ENCODE peak calls at places on chromosomes 7 and 10, in five cellular contexts. One of them, this sample, is unnamed.

GRCh38 chr10:69087600-69088470 is at the start of gene SRGN:
- DNase-seq in HepG2: no peak
- DNase-seq in aorta: no peak
- DNase-seq in brain microvascular endothelial cell: peak; percentile 95
- DNase-seq in psoas muscle: peak; percentile 58
- DNase-seq in this sample: peak; percentile 51

GRCh38 chr10:109018892-109019507 is 904.3 kb downstream of the XPNPEP1 start:
- DNase-seq in brain microvascular endothelial cell: no peak
- DNase-seq in psoas muscle: no peak
- DNase-seq in HepG2: no peak
- DNase-seq in aorta: no peak
- DNase-seq in this sample: no peak

GRCh38 chr7:99559276-99559915 is 954 bp downstream of the ZNF655 start:
- DNase-seq in brain microvascular endothelial cell: no peak
- DNase-seq in aorta: no peak
- DNase-seq in HepG2: no peak
- DNase-seq in psoas muscle: no peak
- DNase-seq in this sample: no peak

GRCh38 chr10:130746311-130746710 is 565.2 kb downstream of the TCERG1L start:
- DNase-seq in HepG2: no peak
- DNase-seq in aorta: peak; percentile 14
- DNase-seq in psoas muscle: peak; percentile 23
- DNase-seq in brain microvascular endothelial cell: no peak
- DNase-seq in this sample: no peak

GRCh38 chr10:128296608-128297007 is 170.4 kb upstream of the MKI67 start:
- DNase-seq in HepG2: no peak
- DNase-seq in psoas muscle: no peak
- DNase-seq in brain microvascular endothelial cell: no peak
- DNase-seq in aorta: no peak
- DNase-seq in this sample: no peak

GRCh38 chr10:3889961-3890522 is 105.0 kb upstream of the KLF6 start:
- DNase-seq in psoas muscle: no peak
- DNase-seq in brain microvascular endothelial cell: peak; percentile 93
- DNase-seq in HepG2: peak; percentile 99
- DNase-seq in aorta: no peak
- DNase-seq in this sample: peak; percentile 23

GRCh38 chr10:63520463-63521388 is 475 bp upstream of the REEP3 start:
- DNase-seq in psoas muscle: peak; percentile 85
- DNase-seq in HepG2: peak; percentile 51
- DNase-seq in brain microvascular endothelial cell: peak; percentile 22
- DNase-seq in aorta: peak; percentile 90
- DNase-seq in this sample: peak; percentile 77

GRCh38 chr10:12700557-12700874 is 301.0 kb downstream of the CCDC3 start:
- DNase-seq in psoas muscle: no peak
- DNase-seq in aorta: no peak
- DNase-seq in HepG2: peak; percentile 61
- DNase-seq in brain microvascular endothelial cell: no peak
- DNase-seq in this sample: no peak

GRCh38 chr7:152904698-152905097 is 145.1 kb downstream of the ACTR3B start:
- DNase-seq in psoas muscle: no peak
- DNase-seq in aorta: peak; percentile 38
- DNase-seq in brain microvascular endothelial cell: no peak
- DNase-seq in HepG2: no peak
- DNase-seq in this sample: no peak

GRCh38 chr10:62688971-62689700 is 115.4 kb upstream of the ADO start:
- DNase-seq in HepG2: no peak
- DNase-seq in aorta: no peak
- DNase-seq in brain microvascular endothelial cell: no peak
- DNase-seq in psoas muscle: no peak
- DNase-seq in this sample: no peak

GRCh38 chr7:31488562-31489203 is 25.2 kb upstream of the ITPRID1 start:
- DNase-seq in aorta: no peak
- DNase-seq in HepG2: peak; percentile 31
- DNase-seq in brain microvascular endothelial cell: no peak
- DNase-seq in psoas muscle: no peak
- DNase-seq in this sample: peak; percentile 55

GRCh38 chr10:97149065-97149680 is 36.6 kb downstream of the SLIT1 start:
- DNase-seq in brain microvascular endothelial cell: no peak
- DNase-seq in psoas muscle: no peak
- DNase-seq in aorta: no peak
- DNase-seq in HepG2: no peak
- DNase-seq in this sample: no peak

GRCh38 chr10:43407148-43407575 is 1.8 kb downstream of the HNRNPF start:
- DNase-seq in aorta: peak; percentile 89
- DNase-seq in brain microvascular endothelial cell: peak; percentile 40
- DNase-seq in psoas muscle: peak; percentile 78
- DNase-seq in HepG2: no peak
- DNase-seq in this sample: peak; percentile 50

GRCh38 chr10:97894092-97894491 is 44.4 kb downstream of the GOLGA7B start:
- DNase-seq in brain microvascular endothelial cell: no peak
- DNase-seq in psoas muscle: no peak
- DNase-seq in HepG2: no peak
- DNase-seq in aorta: no peak
- DNase-seq in this sample: no peak

GRCh38 chr7:133284092-133284491 is 31.2 kb downstream of the EXOC4 start:
- DNase-seq in HepG2: no peak
- DNase-seq in brain microvascular endothelial cell: no peak
- DNase-seq in psoas muscle: no peak
- DNase-seq in aorta: no peak
- DNase-seq in this sample: no peak

GRCh38 chr7:147547252-147547897 is 1043.2 kb upstream of the C7orf33 start:
- DNase-seq in brain microvascular endothelial cell: no peak
- DNase-seq in aorta: no peak
- DNase-seq in psoas muscle: no peak
- DNase-seq in HepG2: peak; percentile 10
- DNase-seq in this sample: peak; percentile 5

GRCh38 chr10:17116193-17116592 is 13.4 kb downstream of the CUBN start:
- DNase-seq in HepG2: no peak
- DNase-seq in aorta: no peak
- DNase-seq in brain microvascular endothelial cell: no peak
- DNase-seq in psoas muscle: no peak
- DNase-seq in this sample: no peak

GRCh38 chr7:1555813-1556540 is at the start of gene TMEM184A:
- DNase-seq in aorta: no peak
- DNase-seq in HepG2: peak; percentile 89
- DNase-seq in psoas muscle: peak; percentile 86
- DNase-seq in brain microvascular endothelial cell: no peak
- DNase-seq in this sample: peak; percentile 25

GRCh38 chr10:77834540-77834939 is 92.0 kb downstream of the DLG5 start:
- DNase-seq in aorta: no peak
- DNase-seq in psoas muscle: peak; percentile 32
- DNase-seq in HepG2: no peak
- DNase-seq in brain microvascular endothelial cell: no peak
- DNase-seq in this sample: no peak

GRCh38 chr7:67805921-67806471 is 809.4 kb downstream of the TYW1 start:
- DNase-seq in psoas muscle: no peak
- DNase-seq in brain microvascular endothelial cell: no peak
- DNase-seq in aorta: no peak
- DNase-seq in HepG2: no peak
- DNase-seq in this sample: no peak

GRCh38 chr10:71268751-71269150 is 50.3 kb upstream of the SLC29A3 start:
- DNase-seq in HepG2: no peak
- DNase-seq in psoas muscle: peak; percentile 91
- DNase-seq in brain microvascular endothelial cell: no peak
- DNase-seq in aorta: peak; percentile 83
- DNase-seq in this sample: peak; percentile 59

GRCh38 chr7:110317699-110318265 is 773.1 kb upstream of the LRRN3 start:
- DNase-seq in HepG2: peak; percentile 14
- DNase-seq in aorta: no peak
- DNase-seq in brain microvascular endothelial cell: peak; percentile 74
- DNase-seq in psoas muscle: no peak
- DNase-seq in this sample: no peak

GRCh38 chr10:104128214-104128613 is 6.2 kb downstream of the SFR1 start:
- DNase-seq in psoas muscle: no peak
- DNase-seq in HepG2: no peak
- DNase-seq in brain microvascular endothelial cell: no peak
- DNase-seq in aorta: no peak
- DNase-seq in this sample: no peak

GRCh38 chr7:112420236-112420945 is 29.9 kb upstream of the IFRD1 start:
- DNase-seq in brain microvascular endothelial cell: no peak
- DNase-seq in aorta: no peak
- DNase-seq in HepG2: peak; percentile 74
- DNase-seq in psoas muscle: no peak
- DNase-seq in this sample: peak; percentile 37

GRCh38 chr7:119660085-119660484 is 612.9 kb upstream of the KCND2 start:
- DNase-seq in aorta: no peak
- DNase-seq in brain microvascular endothelial cell: no peak
- DNase-seq in HepG2: no peak
- DNase-seq in psoas muscle: no peak
- DNase-seq in this sample: no peak

DNA sequence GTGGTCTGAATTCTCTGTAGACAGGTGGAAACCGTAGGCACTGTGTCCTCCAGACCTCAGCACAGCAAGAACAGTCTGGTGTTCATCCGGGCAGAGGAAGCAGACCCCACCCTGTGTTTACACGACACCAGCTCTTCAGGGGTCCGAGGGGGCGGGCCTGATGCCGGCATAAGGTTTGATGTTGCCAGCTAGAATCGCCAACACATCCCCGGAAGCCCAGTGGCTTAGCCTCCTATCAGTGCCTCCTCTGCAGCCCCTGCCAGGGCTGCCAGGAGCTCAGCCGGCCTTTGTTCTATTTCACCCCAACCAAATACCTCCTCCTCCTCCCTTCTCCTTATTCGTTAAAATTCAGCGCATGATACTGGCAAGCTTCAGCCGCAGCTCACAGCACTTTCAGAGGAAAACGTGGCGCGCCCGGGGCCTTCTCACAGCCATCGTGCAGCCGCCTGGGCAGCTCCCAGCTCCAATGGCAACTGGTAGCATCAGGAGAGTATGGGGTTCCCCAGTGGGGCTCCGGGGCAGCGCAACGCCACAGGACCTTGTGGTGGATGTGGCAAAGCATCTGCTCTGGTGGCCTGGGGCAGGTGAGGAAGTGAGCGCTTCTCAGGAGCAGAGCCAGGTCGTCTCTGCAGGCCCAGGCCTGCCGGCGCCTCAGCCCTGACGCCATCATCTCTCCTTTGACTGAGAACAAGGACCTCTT is 176.3 kb upstream of the RHEB start:
- DNase-seq in HepG2: no peak
- DNase-seq in brain microvascular endothelial cell: no peak
- DNase-seq in psoas muscle: peak; percentile 48
- DNase-seq in aorta: no peak
- DNase-seq in this sample: no peak
- H3K27me3 ChIP-seq in HepG2: peaks cover 31% of the 10 kb centered on the region
- H3K27me3 ChIP-seq in brain microvascular endothelial cell: no peaks in the 10 kb centered on the region
- H3K27me3 ChIP-seq in psoas muscle: no peaks in the 10 kb centered on the region
- H3K27me3 ChIP-seq in aorta: no peaks in the 10 kb centered on the region
- H3K27me3 ChIP-seq in this sample: no peaks in the 10 kb centered on the region

GRCh38 chr7:22147868-22148267 is 202.2 kb upstream of the CDCA7L start:
- DNase-seq in brain microvascular endothelial cell: no peak
- DNase-seq in aorta: no peak
- DNase-seq in psoas muscle: no peak
- DNase-seq in HepG2: no peak
- DNase-seq in this sample: no peak

GRCh38 chr7:22150221-22150620 is 204.5 kb upstream of the CDCA7L start:
- DNase-seq in brain microvascular endothelial cell: peak; percentile 45
- DNase-seq in psoas muscle: no peak
- DNase-seq in HepG2: no peak
- DNase-seq in aorta: no peak
- DNase-seq in this sample: no peak

GRCh38 chr7:22142593-22142992 is 196.9 kb upstream of the CDCA7L start:
- DNase-seq in aorta: no peak
- DNase-seq in brain microvascular endothelial cell: no peak
- DNase-seq in HepG2: no peak
- DNase-seq in psoas muscle: no peak
- DNase-seq in this sample: no peak

GRCh38 chr7:22143496-22143895 is 197.8 kb upstream of the CDCA7L start:
- DNase-seq in psoas muscle: no peak
- DNase-seq in aorta: no peak
- DNase-seq in HepG2: no peak
- DNase-seq in brain microvascular endothelial cell: no peak
- DNase-seq in this sample: no peak

GRCh38 chr7:22147113-22147512 is 201.4 kb upstream of the CDCA7L start:
- DNase-seq in brain microvascular endothelial cell: no peak
- DNase-seq in HepG2: no peak
- DNase-seq in psoas muscle: no peak
- DNase-seq in aorta: no peak
- DNase-seq in this sample: no peak
- H3K36me3 ChIP-seq in brain microvascular endothelial cell: no peaks in the 10 kb centered on the region
- H3K36me3 ChIP-seq in HepG2: peaks cover 20% of the 10 kb centered on the region
- H3K36me3 ChIP-seq in psoas muscle: peaks cover 10% of the 10 kb centered on the region
- H3K36me3 ChIP-seq in aorta: peaks cover 11% of the 10 kb centered on the region
- H3K36me3 ChIP-seq in this sample: no peaks in the 10 kb centered on the region

DNA sequence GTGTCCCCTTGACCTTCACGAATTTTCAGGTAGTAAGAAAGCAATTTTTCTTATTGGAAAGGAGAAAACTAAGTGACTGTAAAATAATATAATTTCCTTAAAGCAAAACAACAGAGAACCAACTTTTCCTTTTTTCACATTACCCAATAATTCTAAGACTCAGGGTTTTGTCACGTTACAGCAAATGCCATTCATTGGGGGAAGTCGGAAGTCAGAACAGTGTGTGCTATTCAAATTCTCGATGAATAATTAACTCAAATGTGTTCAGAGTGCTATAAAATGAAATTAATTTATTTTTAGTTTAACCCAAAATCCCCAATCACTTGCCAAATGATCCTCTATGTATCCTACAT is 40.0 kb downstream of the DIP2C start:
- DNase-seq in brain microvascular endothelial cell: no peak
- DNase-seq in HepG2: peak; percentile 31
- DNase-seq in psoas muscle: no peak
- DNase-seq in aorta: no peak
- DNase-seq in this sample: no peak
- H3K4me3 ChIP-seq in brain microvascular endothelial cell: no peak overlapping the region
- H3K4me3 ChIP-seq in HepG2: no peak overlapping the region
- H3K4me3 ChIP-seq in psoas muscle: no peak overlapping the region
- H3K4me3 ChIP-seq in aorta: no peak overlapping the region
- H3K4me3 ChIP-seq in this sample: no peak overlapping the region

DNA sequence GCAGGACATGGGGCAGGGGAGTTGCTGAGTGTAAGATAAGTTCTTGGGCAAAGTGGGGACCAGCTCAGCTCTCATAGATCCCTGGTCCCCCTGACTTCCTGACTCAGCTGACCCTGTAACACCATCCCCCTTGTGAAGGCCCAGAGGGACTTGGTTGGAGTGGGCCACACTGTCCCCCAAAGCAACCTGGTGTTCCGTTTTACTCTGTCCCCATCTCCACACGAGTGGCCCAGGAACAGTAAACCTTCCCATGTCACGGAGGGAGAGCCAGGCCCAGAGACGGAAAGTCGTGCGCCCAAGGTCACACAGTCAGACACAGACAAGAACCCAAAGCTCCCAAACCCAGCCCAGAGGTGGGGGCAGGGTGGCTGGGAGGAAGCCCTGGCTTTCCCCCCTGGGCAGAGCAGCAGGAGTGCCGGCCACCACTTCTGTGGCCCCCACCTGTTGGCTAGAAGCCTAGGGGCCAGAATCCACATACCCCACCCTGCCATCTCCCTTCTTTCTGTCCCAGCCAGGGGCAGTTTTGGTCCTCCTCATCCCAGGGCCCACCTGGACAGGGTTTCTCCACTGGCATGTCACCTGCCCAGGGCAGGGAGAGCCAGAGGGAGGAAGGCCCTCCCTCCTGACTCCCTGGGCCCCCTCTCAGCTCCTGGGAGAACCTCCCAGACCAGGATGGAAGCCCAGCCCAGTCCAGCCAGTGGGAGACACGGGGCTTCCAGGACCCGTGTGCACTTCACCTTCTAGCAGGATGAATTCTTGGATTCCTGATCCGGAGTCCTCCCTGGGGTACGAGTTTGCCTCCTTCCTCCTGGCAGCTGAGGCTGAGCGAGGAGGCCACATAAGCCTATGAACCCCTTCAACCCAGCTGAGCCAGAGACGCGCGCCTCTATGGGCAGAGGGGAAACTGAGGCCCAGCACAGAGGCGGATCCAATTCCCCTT is 20.6 kb upstream of the VPS37D start:
- DNase-seq in HepG2: no peak
- DNase-seq in brain microvascular endothelial cell: no peak
- DNase-seq in aorta: no peak
- DNase-seq in psoas muscle: peak; percentile 30
- DNase-seq in this sample: no peak
- H3K27me3 ChIP-seq in HepG2: peaks cover 12% of the 10 kb centered on the region
- H3K27me3 ChIP-seq in brain microvascular endothelial cell: peaks cover 51% of the 10 kb centered on the region
- H3K27me3 ChIP-seq in aorta: peaks cover 2% of the 10 kb centered on the region
- H3K27me3 ChIP-seq in psoas muscle: no peaks in the 10 kb centered on the region
- H3K27me3 ChIP-seq in this sample: no peaks in the 10 kb centered on the region